ENCODE peak calls at places on chromosomes 3 and 15, in ten cellular contexts. F is AG09309; J is activated CD8-positive, alpha-beta memory T cell treated with anti-CD3 and anti-CD28 coated beads for 48 hours; R is fibroblast of the aortic adventitia; Z is dorsolateral prefrontal cortex; U is heart left ventricle; V is RPMI8226; O is adrenal gland; M is stimulated activated CD8-positive, alpha-beta memory T cell treated with anti-CD3 and anti-CD28 coated beads, Interleukin-7, amount 100 ng/mL, for 4 hours; D is effector memory CD4-positive, alpha-beta T cell. K is an unnamed sample.
A peak's percentile ranks its signal among the peaks of the same experiment; 100 is the strongest.

GRCh38 chr3:10187295-10187876 is 22.7 kb downstream of the IRAK2 start:
- DNase-seq in Z (no peak), R (no peak), D (no peak), U (no peak), V (no peak), F (no peak), O (no peak), J (no peak), M (no peak), K (no peak)

GRCh38 chr3:168117853-168118313 is 22.2 kb upstream of the GOLIM4 start:
- DNase-seq in D (no peak), M (no peak), F (no peak), R (no peak), J (no peak), Z (no peak), O (no peak), U (no peak), V (no peak), K (no peak)

GRCh38 chr3:4425707-4426106 is 41.4 kb downstream of the SUMF1 start:
- DNase-seq in U (no peak), V (no peak), F (no peak), O (no peak), D (no peak), R (peak; percentile 7), Z (no peak), M (no peak), J (no peak), K (no peak)

GRCh38 chr3:172096881-172097420 is 57.6 kb downstream of the FNDC3B start:
- DNase-seq in R (peak; percentile 94), F (no peak), O (no peak), V (peak; percentile 63), J (no peak), M (no peak), D (no peak), U (no peak), Z (no peak), K (no peak)

GRCh38 chr3:33885496-33885895 is 87.1 kb downstream of the PDCD6IP start:
- DNase-seq in M (no peak), U (no peak), Z (no peak), O (no peak), R (no peak), F (no peak), V (no peak), D (no peak), J (no peak), K (no peak)

GRCh38 chr15:58839485-58839884 is 68.4 kb downstream of the MINDY2 start:
- DNase-seq in D (no peak), R (peak; percentile 11), O (no peak), V (peak; percentile 34), U (no peak), Z (no peak), J (no peak), M (no peak), F (no peak), K (peak; percentile 9)

GRCh38 chr3:24945575-24945974 is 450.9 kb upstream of the THRB start:
- DNase-seq in O (no peak), F (no peak), Z (no peak), U (no peak), J (no peak), R (no peak), V (no peak), D (no peak), M (no peak), K (no peak)

GRCh38 chr15:89090791-89091666 is 2.8 kb downstream of the ABHD2 start:
- DNase-seq in R (peak; percentile 84), F (peak; percentile 59), D (peak; percentile 20), J (no peak), O (peak; percentile 91), M (no peak), V (peak; percentile 72), Z (peak; percentile 58), U (peak; percentile 83), K (peak; percentile 49)

GRCh38 chr3:150261418-150261817 is 146.7 kb upstream of the TSC22D2 start:
- DNase-seq in R (no peak), U (no peak), Z (no peak), O (no peak), F (no peak), V (no peak), D (no peak), M (no peak), J (no peak), K (no peak)

GRCh38 chr3:134315286-134316106 is 58.8 kb downstream of the AMOTL2 start:
- DNase-seq in O (peak; percentile 69), D (no peak), Z (no peak), R (peak; percentile 93), M (no peak), V (no peak), F (no peak), J (no peak), U (peak; percentile 84), K (no peak)

GRCh38 chr15:63047792-63048114 is 5.2 kb downstream of the TPM1 start:
- DNase-seq in O (no peak), F (no peak), M (no peak), V (no peak), J (no peak), D (no peak), U (no peak), Z (no peak), R (no peak), K (no peak)

GRCh38 chr3:65703026-65703425 is 335.7 kb downstream of the MAGI1 start:
- DNase-seq in R (no peak), U (no peak), F (no peak), Z (no peak), O (no peak), M (no peak), V (no peak), J (no peak), D (no peak), K (no peak)

GRCh38 chr15:83746231-83746630 is 92.3 kb downstream of the ADAMTSL3 start:
- DNase-seq in F (no peak), U (no peak), O (no peak), R (no peak), J (no peak), M (no peak), D (no peak), V (no peak), Z (no peak), K (no peak)

GRCh38 chr15:62165793-62166380 is 802 bp upstream of the C2CD4B start:
- DNase-seq in M (no peak), Z (no peak), J (no peak), V (no peak), O (no peak), D (no peak), F (no peak), R (peak; percentile 36), U (no peak), K (no peak)

GRCh38 chr3:37765591-37766219 is 96.0 kb upstream of the CTDSPL start:
- DNase-seq in J (no peak), F (no peak), V (no peak), U (no peak), D (no peak), O (peak; percentile 76), Z (no peak), R (peak; percentile 70), M (no peak), K (no peak)

GRCh38 chr3:118938183-118938961 is 96.3 kb downstream of the IGSF11 start:
- DNase-seq in O (no peak), U (no peak), F (no peak), M (no peak), J (no peak), R (no peak), Z (no peak), V (no peak), D (no peak), K (no peak)

GRCh38 chr3:45537960-45538640 is 56.5 kb upstream of the LIMD1 start:
- DNase-seq in F (no peak), D (no peak), J (no peak), V (no peak), M (no peak), R (no peak), U (no peak), Z (no peak), O (peak; percentile 77), K (no peak)

GRCh38 chr15:100437261-100437660 is 91.5 kb downstream of the CERS3 start:
- DNase-seq in D (no peak), J (no peak), M (no peak), O (no peak), V (no peak), Z (no peak), F (no peak), R (no peak), U (no peak), K (no peak)

K was measured in germinal center.